ENCODE peak calls at places on chromosomes 13 and 19, in nine cellular contexts. One of them, this sample, is unnamed.

GRCh38 chr19:28862238-28862637 is 350.7 kb downstream of the UQCRFS1 start:
- DNase-seq in suprapubic skin: no peak
- DNase-seq in uterus: no peak
- DNase-seq in transverse colon: no peak
- DNase-seq in sigmoid colon: no peak
- DNase-seq in body of pancreas: no peak
- DNase-seq in A549: no peak
- DNase-seq in cardiac muscle cell: no peak
- DNase-seq in dorsolateral prefrontal cortex: no peak
- DNase-seq in this sample: no peak

GRCh38 chr19:47377208-47377701 is 28.1 kb downstream of the DHX34 start:
- DNase-seq in transverse colon: no peak
- DNase-seq in suprapubic skin: no peak
- DNase-seq in dorsolateral prefrontal cortex: no peak
- DNase-seq in A549: no peak
- DNase-seq in sigmoid colon: peak; percentile 80
- DNase-seq in uterus: no peak
- DNase-seq in cardiac muscle cell: no peak
- DNase-seq in body of pancreas: peak; percentile 72
- DNase-seq in this sample: no peak

GRCh38 chr13:112592647-112593046 is 4.7 kb upstream of the TUBGCP3 start:
- DNase-seq in transverse colon: peak; percentile 37
- DNase-seq in dorsolateral prefrontal cortex: no peak
- DNase-seq in sigmoid colon: no peak
- DNase-seq in body of pancreas: peak; percentile 38
- DNase-seq in cardiac muscle cell: no peak
- DNase-seq in suprapubic skin: no peak
- DNase-seq in uterus: no peak
- DNase-seq in A549: no peak
- DNase-seq in this sample: no peak

GRCh38 chr19:10780368-10780767 is 55.6 kb downstream of the TMED1 start:
- DNase-seq in A549: no peak
- DNase-seq in cardiac muscle cell: peak; percentile 95
- DNase-seq in uterus: no peak
- DNase-seq in dorsolateral prefrontal cortex: no peak
- DNase-seq in body of pancreas: no peak
- DNase-seq in transverse colon: peak; percentile 42
- DNase-seq in suprapubic skin: no peak
- DNase-seq in sigmoid colon: peak; percentile 81
- DNase-seq in this sample: no peak

GRCh38 chr13:35472308-35473008 is 4.0 kb downstream of the MAB21L1 start:
- DNase-seq in sigmoid colon: no peak
- DNase-seq in transverse colon: no peak
- DNase-seq in uterus: no peak
- DNase-seq in body of pancreas: no peak
- DNase-seq in cardiac muscle cell: no peak
- DNase-seq in suprapubic skin: no peak
- DNase-seq in A549: no peak
- DNase-seq in dorsolateral prefrontal cortex: no peak
- DNase-seq in this sample: no peak

GRCh38 chr19:16886305-16886880 is 2.4 kb upstream of the F2RL3 start:
- DNase-seq in sigmoid colon: peak; percentile 81
- DNase-seq in body of pancreas: peak; percentile 32
- DNase-seq in uterus: peak; percentile 40
- DNase-seq in transverse colon: peak; percentile 39
- DNase-seq in cardiac muscle cell: peak; percentile 93
- DNase-seq in A549: peak; percentile 50
- DNase-seq in suprapubic skin: peak; percentile 82
- DNase-seq in dorsolateral prefrontal cortex: no peak
- DNase-seq in this sample: no peak

GRCh38 chr13:30169442-30169841 is 137.9 kb downstream of the KATNAL1 start:
- DNase-seq in transverse colon: no peak
- DNase-seq in cardiac muscle cell: no peak
- DNase-seq in suprapubic skin: peak; percentile 0
- DNase-seq in body of pancreas: no peak
- DNase-seq in sigmoid colon: no peak
- DNase-seq in A549: no peak
- DNase-seq in uterus: no peak
- DNase-seq in dorsolateral prefrontal cortex: no peak
- DNase-seq in this sample: no peak

GRCh38 chr19:29492761-29493160 is 33.0 kb upstream of the VSTM2B start:
- DNase-seq in sigmoid colon: peak; percentile 66
- DNase-seq in cardiac muscle cell: no peak
- DNase-seq in dorsolateral prefrontal cortex: no peak
- DNase-seq in suprapubic skin: no peak
- DNase-seq in A549: no peak
- DNase-seq in body of pancreas: no peak
- DNase-seq in uterus: no peak
- DNase-seq in transverse colon: no peak
- DNase-seq in this sample: no peak

GRCh38 chr19:2724148-2724557 is 3.0 kb upstream of the DIRAS1 start:
- DNase-seq in sigmoid colon: no peak
- DNase-seq in cardiac muscle cell: no peak
- DNase-seq in A549: no peak
- DNase-seq in body of pancreas: no peak
- DNase-seq in transverse colon: no peak
- DNase-seq in suprapubic skin: no peak
- DNase-seq in dorsolateral prefrontal cortex: no peak
- DNase-seq in uterus: no peak
- DNase-seq in this sample: no peak
- TF ChIP-seq CTCF in sigmoid colon: no peak
- TF ChIP-seq CTCF in cardiac muscle cell: peak; percentile 5
- TF ChIP-seq CTCF in A549: no peak
- TF ChIP-seq CTCF in body of pancreas: no peak
- TF ChIP-seq CTCF in transverse colon: no peak
- TF ChIP-seq CTCF in suprapubic skin: no peak
- TF ChIP-seq CTCF in dorsolateral prefrontal cortex: no peak
- TF ChIP-seq CTCF in uterus: no peak
- TF ChIP-seq CTCF in this sample: no peak

GRCh38 chr13:27976362-27977177 is 7.5 kb upstream of the CDX2 start:
- DNase-seq in A549: no peak
- DNase-seq in transverse colon: no peak
- DNase-seq in cardiac muscle cell: no peak
- DNase-seq in uterus: no peak
- DNase-seq in dorsolateral prefrontal cortex: no peak
- DNase-seq in sigmoid colon: no peak
- DNase-seq in body of pancreas: peak; percentile 3
- DNase-seq in suprapubic skin: no peak
- DNase-seq in this sample: no peak

GRCh38 chr13:27978301-27978968 is 9.3 kb upstream of the CDX2 start:
- DNase-seq in sigmoid colon: no peak
- DNase-seq in transverse colon: peak; percentile 82
- DNase-seq in body of pancreas: no peak
- DNase-seq in uterus: no peak
- DNase-seq in suprapubic skin: no peak
- DNase-seq in A549: no peak
- DNase-seq in cardiac muscle cell: no peak
- DNase-seq in dorsolateral prefrontal cortex: no peak
- DNase-seq in this sample: no peak

GRCh38 chr13:27975579-27976361 is 6.7 kb upstream of the CDX2 start:
- DNase-seq in suprapubic skin: no peak
- DNase-seq in sigmoid colon: no peak
- DNase-seq in transverse colon: peak; percentile 58
- DNase-seq in uterus: no peak
- DNase-seq in cardiac muscle cell: no peak
- DNase-seq in A549: no peak
- DNase-seq in body of pancreas: peak; percentile 7
- DNase-seq in dorsolateral prefrontal cortex: no peak
- DNase-seq in this sample: no peak

GRCh38 chr13:27979001-27979643 is 9.4 kb downstream of the URAD start:
- DNase-seq in dorsolateral prefrontal cortex: no peak
- DNase-seq in A549: no peak
- DNase-seq in transverse colon: peak; percentile 42
- DNase-seq in suprapubic skin: no peak
- DNase-seq in sigmoid colon: no peak
- DNase-seq in cardiac muscle cell: no peak
- DNase-seq in uterus: no peak
- DNase-seq in body of pancreas: no peak
- DNase-seq in this sample: no peak

DNA sequence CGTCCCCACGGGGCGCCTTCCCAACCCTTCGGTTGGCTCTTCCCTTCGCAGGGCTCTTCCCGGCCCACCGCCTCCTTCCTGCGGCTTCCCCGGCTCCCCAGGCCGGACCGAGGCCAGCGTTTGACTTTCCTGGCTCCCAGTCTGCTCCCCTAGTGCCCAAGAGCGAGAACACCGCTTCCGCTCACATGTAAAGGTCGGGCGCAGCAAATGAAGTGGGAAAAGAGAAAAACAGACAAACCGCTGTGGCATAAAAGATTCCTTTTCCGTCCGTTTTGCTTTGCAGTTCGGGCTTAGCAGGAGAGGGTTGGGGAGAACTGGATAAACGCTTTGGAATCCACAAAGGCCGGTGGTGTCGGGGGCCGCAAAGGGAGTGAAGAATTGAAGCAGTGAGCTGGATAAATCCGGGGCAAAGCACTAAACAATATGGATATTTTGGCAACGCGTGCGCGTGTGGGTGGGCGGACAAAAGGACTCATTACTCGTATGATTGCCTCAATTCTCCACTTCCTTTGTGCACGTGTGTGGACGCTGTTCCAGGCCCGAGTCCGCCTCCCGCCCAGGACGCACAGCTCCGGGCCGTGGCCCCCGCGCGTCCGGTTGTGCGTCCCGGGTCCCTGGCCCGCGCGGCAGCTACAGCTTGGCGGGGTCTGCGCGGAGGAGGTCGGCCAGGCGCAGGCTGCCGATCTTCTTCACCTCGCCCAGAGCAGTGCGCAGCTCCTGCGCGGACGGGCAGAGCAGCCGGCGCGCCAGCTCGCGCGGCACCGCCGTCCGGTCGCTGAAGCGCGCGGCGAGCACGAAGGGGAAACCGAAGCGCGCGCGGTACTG is 8.6 kb upstream of the CDX2 start:
- DNase-seq in transverse colon: no peak
- DNase-seq in suprapubic skin: no peak
- DNase-seq in cardiac muscle cell: no peak
- DNase-seq in sigmoid colon: no peak
- DNase-seq in dorsolateral prefrontal cortex: no peak
- DNase-seq in body of pancreas: no peak
- DNase-seq in uterus: no peak
- DNase-seq in A549: peak; percentile 29
- DNase-seq in this sample: no peak
- H3K27ac ChIP-seq in transverse colon: peak overlapping the region; percentile 94
- H3K27ac ChIP-seq in suprapubic skin: no peak overlapping the region
- H3K27ac ChIP-seq in cardiac muscle cell: no peak overlapping the region
- H3K27ac ChIP-seq in sigmoid colon: no peak overlapping the region
- H3K27ac ChIP-seq in dorsolateral prefrontal cortex: no peak overlapping the region
- H3K27ac ChIP-seq in body of pancreas: no peak overlapping the region
- H3K27ac ChIP-seq in uterus: no peak overlapping the region
- H3K27ac ChIP-seq in A549: no peak overlapping the region
- H3K27ac ChIP-seq in this sample: no peak overlapping the region

GRCh38 chr13:24148414-24149305 is 11.9 kb upstream of the SPATA13 start:
- DNase-seq in cardiac muscle cell: peak; percentile 93
- DNase-seq in body of pancreas: peak; percentile 62
- DNase-seq in suprapubic skin: no peak
- DNase-seq in dorsolateral prefrontal cortex: no peak
- DNase-seq in transverse colon: peak; percentile 62
- DNase-seq in sigmoid colon: no peak
- DNase-seq in uterus: no peak
- DNase-seq in A549: peak; percentile 92
- DNase-seq in this sample: peak; percentile 91
- TF ChIP-seq CTCF in cardiac muscle cell: no peak
- TF ChIP-seq CTCF in body of pancreas: no peak
- TF ChIP-seq CTCF in suprapubic skin: no peak
- TF ChIP-seq CTCF in dorsolateral prefrontal cortex: no peak
- TF ChIP-seq CTCF in transverse colon: no peak
- TF ChIP-seq CTCF in sigmoid colon: no peak
- TF ChIP-seq CTCF in uterus: no peak
- TF ChIP-seq CTCF in A549: no peak
- TF ChIP-seq CTCF in this sample: no peak

DNA sequence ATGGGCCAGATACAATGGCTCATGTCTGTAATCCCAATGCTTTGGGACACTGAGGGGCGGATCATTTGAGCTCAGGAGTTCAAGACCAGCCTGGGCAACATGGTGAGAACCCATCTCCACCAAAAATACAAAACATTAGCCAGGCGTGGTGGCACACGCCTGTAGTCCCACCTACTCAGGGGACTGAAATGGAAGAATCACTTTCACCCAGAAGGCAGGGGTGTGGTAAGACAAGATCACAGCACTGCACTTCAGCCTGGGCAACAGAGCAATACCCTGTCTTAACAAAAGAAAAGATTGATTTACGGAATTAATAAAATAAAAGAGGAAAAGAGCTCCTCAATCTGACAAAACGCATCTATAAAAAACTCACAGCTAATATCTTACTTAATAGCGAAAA is 22.7 kb downstream of the USP12 start:
- DNase-seq in A549: no peak
- DNase-seq in body of pancreas: no peak
- DNase-seq in transverse colon: no peak
- DNase-seq in sigmoid colon: no peak
- DNase-seq in cardiac muscle cell: no peak
- DNase-seq in dorsolateral prefrontal cortex: no peak
- DNase-seq in suprapubic skin: no peak
- DNase-seq in uterus: no peak
- DNase-seq in this sample: no peak
- H3K27ac ChIP-seq in A549: no peak overlapping the region
- H3K27ac ChIP-seq in body of pancreas: no peak overlapping the region
- H3K27ac ChIP-seq in transverse colon: no peak overlapping the region
- H3K27ac ChIP-seq in sigmoid colon: no peak overlapping the region
- H3K27ac ChIP-seq in cardiac muscle cell: no peak overlapping the region
- H3K27ac ChIP-seq in dorsolateral prefrontal cortex: no peak overlapping the region
- H3K27ac ChIP-seq in suprapubic skin: no peak overlapping the region
- H3K27ac ChIP-seq in uterus: no peak overlapping the region
- H3K27ac ChIP-seq in this sample: no peak overlapping the region

GRCh38 chr13:25632166-25632888 is 260.6 kb downstream of the ATP8A2 start:
- DNase-seq in dorsolateral prefrontal cortex: no peak
- DNase-seq in transverse colon: no peak
- DNase-seq in A549: no peak
- DNase-seq in suprapubic skin: no peak
- DNase-seq in cardiac muscle cell: no peak
- DNase-seq in body of pancreas: no peak
- DNase-seq in uterus: no peak
- DNase-seq in sigmoid colon: no peak
- DNase-seq in this sample: no peak
- TF ChIP-seq CTCF in dorsolateral prefrontal cortex: no peak
- TF ChIP-seq CTCF in transverse colon: no peak
- TF ChIP-seq CTCF in A549: no peak
- TF ChIP-seq CTCF in suprapubic skin: no peak
- TF ChIP-seq CTCF in cardiac muscle cell: no peak
- TF ChIP-seq CTCF in body of pancreas: no peak
- TF ChIP-seq CTCF in uterus: no peak
- TF ChIP-seq CTCF in sigmoid colon: no peak
- TF ChIP-seq CTCF in this sample: no peak

GRCh38 chr19:49551531-49551930 is 23.7 kb downstream of the RCN3 start:
- DNase-seq in cardiac muscle cell: no peak
- DNase-seq in suprapubic skin: no peak
- DNase-seq in A549: no peak
- DNase-seq in uterus: no peak
- DNase-seq in dorsolateral prefrontal cortex: no peak
- DNase-seq in sigmoid colon: no peak
- DNase-seq in body of pancreas: no peak
- DNase-seq in transverse colon: no peak
- DNase-seq in this sample: no peak
- H3K27ac ChIP-seq in cardiac muscle cell: no peak overlapping the region
- H3K27ac ChIP-seq in suprapubic skin: no peak overlapping the region
- H3K27ac ChIP-seq in A549: no peak overlapping the region
- H3K27ac ChIP-seq in uterus: no peak overlapping the region
- H3K27ac ChIP-seq in dorsolateral prefrontal cortex: no peak overlapping the region
- H3K27ac ChIP-seq in sigmoid colon: no peak overlapping the region
- H3K27ac ChIP-seq in body of pancreas: no peak overlapping the region
- H3K27ac ChIP-seq in transverse colon: peak overlapping the region; percentile 85
- H3K27ac ChIP-seq in this sample: no peak overlapping the region

This sample was measured in RWPE1.